ENCODE peak calls at places on chromosomes 7 and 10, in five cellular contexts. One of them, this sample, is unnamed.

GRCh38 chr10:57657164-57657765 is 610.4 kb downstream of the IPMK start:
- DNase-seq in AG10803: peak; percentile 39
- DNase-seq in GM12878: no peak
- DNase-seq in lower lobe of right lung: peak; percentile 44
- DNase-seq in foreskin fibroblast: peak; percentile 19
- DNase-seq in this sample: peak; percentile 83

GRCh38 chr7:3836855-3837254 is 535.8 kb downstream of the SDK1 start:
- DNase-seq in AG10803: no peak
- DNase-seq in GM12878: no peak
- DNase-seq in foreskin fibroblast: no peak
- DNase-seq in lower lobe of right lung: no peak
- DNase-seq in this sample: no peak

GRCh38 chr7:87156709-87157108 is 4.5 kb downstream of the DMTF1 start:
- DNase-seq in AG10803: no peak
- DNase-seq in GM12878: no peak
- DNase-seq in foreskin fibroblast: no peak
- DNase-seq in lower lobe of right lung: no peak
- DNase-seq in this sample: no peak

GRCh38 chr7:13050703-13051102 is 363.3 kb downstream of the ARL4A start:
- DNase-seq in foreskin fibroblast: peak; percentile 37
- DNase-seq in lower lobe of right lung: no peak
- DNase-seq in GM12878: no peak
- DNase-seq in AG10803: peak; percentile 53
- DNase-seq in this sample: peak; percentile 91

GRCh38 chr10:14837003-14837755 is 658 bp downstream of the CDNF start:
- DNase-seq in AG10803: no peak
- DNase-seq in foreskin fibroblast: no peak
- DNase-seq in GM12878: no peak
- DNase-seq in lower lobe of right lung: no peak
- DNase-seq in this sample: peak; percentile 64

GRCh38 chr10:126839094-126839761 is 66.0 kb upstream of the DOCK1 start:
- DNase-seq in lower lobe of right lung: peak; percentile 63
- DNase-seq in GM12878: no peak
- DNase-seq in foreskin fibroblast: no peak
- DNase-seq in AG10803: no peak
- DNase-seq in this sample: no peak

GRCh38 chr10:129719889-129720590 is 244.0 kb downstream of the EBF3 start:
- DNase-seq in GM12878: no peak
- DNase-seq in foreskin fibroblast: no peak
- DNase-seq in AG10803: no peak
- DNase-seq in lower lobe of right lung: no peak
- DNase-seq in this sample: no peak

GRCh38 chr10:29921071-29921446 is 138.3 kb downstream of the JCAD start:
- DNase-seq in foreskin fibroblast: no peak
- DNase-seq in GM12878: no peak
- DNase-seq in lower lobe of right lung: no peak
- DNase-seq in AG10803: no peak
- DNase-seq in this sample: no peak

GRCh38 chr7:16982640-16983103 is 100.9 kb upstream of the AGR3 start:
- DNase-seq in AG10803: peak; percentile 61
- DNase-seq in foreskin fibroblast: no peak
- DNase-seq in lower lobe of right lung: no peak
- DNase-seq in GM12878: no peak
- DNase-seq in this sample: peak; percentile 81

GRCh38 chr7:25877802-25878789 is 273.9 kb upstream of the NFE2L3 start:
- DNase-seq in foreskin fibroblast: no peak
- DNase-seq in GM12878: no peak
- DNase-seq in lower lobe of right lung: no peak
- DNase-seq in AG10803: no peak
- DNase-seq in this sample: no peak

GRCh38 chr10:116866987-116867595 is 17.8 kb downstream of the ENO4 start:
- DNase-seq in GM12878: no peak
- DNase-seq in lower lobe of right lung: no peak
- DNase-seq in foreskin fibroblast: peak; percentile 11
- DNase-seq in AG10803: peak; percentile 47
- DNase-seq in this sample: peak; percentile 53

GRCh38 chr7:127532736-127533135 is 52.7 kb downstream of the GCC1 start:
- DNase-seq in lower lobe of right lung: no peak
- DNase-seq in AG10803: peak; percentile 6
- DNase-seq in GM12878: no peak
- DNase-seq in foreskin fibroblast: no peak
- DNase-seq in this sample: peak; percentile 33

DNA sequence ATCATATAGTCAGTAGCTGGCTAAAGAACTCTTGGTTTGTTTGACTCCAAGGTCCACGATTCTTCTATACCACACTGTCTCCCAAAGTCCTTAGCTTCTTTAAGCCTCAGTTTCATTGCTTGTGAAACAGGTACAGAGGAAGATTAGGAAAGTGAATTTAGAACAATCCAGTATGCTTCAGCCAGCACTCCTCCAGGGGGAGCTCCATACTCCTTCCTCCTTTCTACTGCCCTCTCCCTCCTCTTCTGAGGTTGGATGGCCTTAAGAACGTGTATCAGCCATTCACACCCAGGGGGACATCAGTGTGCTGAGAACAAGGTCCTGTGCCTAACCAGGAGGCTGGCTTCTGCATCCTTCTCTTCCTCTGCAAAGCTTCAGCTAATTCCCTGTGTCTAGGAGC is 54.8 kb upstream of the CALD1 start:
- DNase-seq in GM12878: peak; percentile 11
- DNase-seq in lower lobe of right lung: no peak
- DNase-seq in foreskin fibroblast: no peak
- DNase-seq in AG10803: peak; percentile 62
- DNase-seq in this sample: peak; percentile 75
- TF ChIP-seq CTCF in GM12878: peak; percentile 52
- TF ChIP-seq CTCF in lower lobe of right lung: peak; percentile 29
- TF ChIP-seq CTCF in foreskin fibroblast: peak; percentile 68
- TF ChIP-seq CTCF in AG10803: peak; percentile 68
- TF ChIP-seq CTCF in this sample: peak; percentile 82

DNA sequence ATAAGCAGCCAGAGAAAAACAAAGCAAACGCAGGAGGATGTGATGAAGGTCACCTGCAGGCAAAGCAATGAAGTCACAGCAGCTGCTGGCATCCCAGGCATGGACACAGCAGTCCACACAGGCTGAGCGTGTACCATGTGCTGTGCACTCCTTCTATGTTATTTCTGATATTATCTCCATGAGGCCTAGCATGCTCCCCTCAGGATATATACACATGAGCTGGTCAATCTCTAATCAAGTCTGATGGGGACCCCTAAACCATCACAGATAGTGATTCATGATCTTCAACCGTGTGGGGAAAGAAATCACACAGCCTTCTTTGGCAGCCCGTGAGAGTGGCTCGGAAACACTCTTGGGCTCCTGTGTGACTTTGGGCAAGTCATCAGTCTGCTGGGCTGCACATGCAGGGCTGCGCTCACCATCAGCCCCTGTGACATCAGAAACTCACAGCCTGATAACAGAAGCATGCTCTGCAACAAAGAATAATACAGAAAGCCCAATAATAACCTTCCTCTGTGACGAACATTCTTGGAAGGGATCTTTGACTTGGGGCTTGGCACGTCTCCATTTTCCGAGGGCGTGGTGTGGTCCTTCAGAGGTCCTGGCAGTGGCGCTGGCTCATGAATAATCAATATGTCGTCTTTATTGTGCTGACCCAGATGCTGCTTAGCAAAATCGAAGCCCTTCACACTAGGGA is 83.0 kb upstream of the ATP6V0A4 start:
- DNase-seq in AG10803: peak; percentile 69
- DNase-seq in GM12878: no peak
- DNase-seq in lower lobe of right lung: no peak
- DNase-seq in foreskin fibroblast: no peak
- DNase-seq in this sample: no peak
- H3K4me3 ChIP-seq in AG10803: no peak overlapping the region
- H3K4me3 ChIP-seq in GM12878: no peak overlapping the region
- H3K4me3 ChIP-seq in lower lobe of right lung: no peak overlapping the region
- H3K4me3 ChIP-seq in foreskin fibroblast: no peak overlapping the region
- H3K4me3 ChIP-seq in this sample: no peak overlapping the region

GRCh38 chr7:134645478-134645877 is 1.2 kb upstream of the BPGM start:
- DNase-seq in foreskin fibroblast: no peak
- DNase-seq in AG10803: no peak
- DNase-seq in lower lobe of right lung: no peak
- DNase-seq in GM12878: no peak
- DNase-seq in this sample: no peak

GRCh38 chr7:134645935-134646334 is 718 bp upstream of the BPGM start:
- DNase-seq in lower lobe of right lung: no peak
- DNase-seq in foreskin fibroblast: no peak
- DNase-seq in AG10803: peak; percentile 41
- DNase-seq in GM12878: no peak
- DNase-seq in this sample: peak; percentile 57

GRCh38 chr7:134649231-134649775 is 2.6 kb downstream of the BPGM start:
- DNase-seq in lower lobe of right lung: no peak
- DNase-seq in AG10803: peak; percentile 55
- DNase-seq in GM12878: no peak
- DNase-seq in foreskin fibroblast: no peak
- DNase-seq in this sample: peak; percentile 56

GRCh38 chr7:134648456-134648855 is 1.8 kb downstream of the BPGM start:
- DNase-seq in foreskin fibroblast: no peak
- DNase-seq in AG10803: no peak
- DNase-seq in lower lobe of right lung: no peak
- DNase-seq in GM12878: no peak
- DNase-seq in this sample: no peak

GRCh38 chr7:134646425-134647305 is at the start of gene BPGM:
- DNase-seq in AG10803: peak; percentile 100
- DNase-seq in foreskin fibroblast: peak; percentile 100
- DNase-seq in GM12878: peak; percentile 100
- DNase-seq in lower lobe of right lung: peak; percentile 95
- DNase-seq in this sample: peak; percentile 100
- TF ChIP-seq CTCF in AG10803: peak; percentile 48
- TF ChIP-seq CTCF in foreskin fibroblast: no peak
- TF ChIP-seq CTCF in GM12878: peak; percentile 48
- TF ChIP-seq CTCF in lower lobe of right lung: peak; percentile 24
- TF ChIP-seq CTCF in this sample: peak; percentile 26

GRCh38 chr10:11536256-11536655 is 75.2 kb downstream of the USP6NL start:
- DNase-seq in AG10803: no peak
- DNase-seq in lower lobe of right lung: no peak
- DNase-seq in GM12878: no peak
- DNase-seq in foreskin fibroblast: no peak
- DNase-seq in this sample: no peak
- H3K4me3 ChIP-seq in AG10803: no peak overlapping the region
- H3K4me3 ChIP-seq in lower lobe of right lung: no peak overlapping the region
- H3K4me3 ChIP-seq in GM12878: no peak overlapping the region
- H3K4me3 ChIP-seq in foreskin fibroblast: no peak overlapping the region
- H3K4me3 ChIP-seq in this sample: no peak overlapping the region

GRCh38 chr10:67476201-67476600 is 219.8 kb downstream of the CTNNA3 start:
- DNase-seq in AG10803: no peak
- DNase-seq in GM12878: no peak
- DNase-seq in lower lobe of right lung: no peak
- DNase-seq in foreskin fibroblast: no peak
- DNase-seq in this sample: no peak
- TF ChIP-seq CTCF in AG10803: no peak
- TF ChIP-seq CTCF in GM12878: no peak
- TF ChIP-seq CTCF in lower lobe of right lung: no peak
- TF ChIP-seq CTCF in foreskin fibroblast: no peak
- TF ChIP-seq CTCF in this sample: no peak

GRCh38 chr7:65489260-65489767 is 115.7 kb downstream of the ZNF92 start:
- DNase-seq in foreskin fibroblast: no peak
- DNase-seq in GM12878: no peak
- DNase-seq in lower lobe of right lung: no peak
- DNase-seq in AG10803: no peak
- DNase-seq in this sample: no peak
- H3K4me3 ChIP-seq in foreskin fibroblast: no peak overlapping the region
- H3K4me3 ChIP-seq in GM12878: no peak overlapping the region
- H3K4me3 ChIP-seq in lower lobe of right lung: no peak overlapping the region
- H3K4me3 ChIP-seq in AG10803: no peak overlapping the region
- H3K4me3 ChIP-seq in this sample: no peak overlapping the region

GRCh38 chr10:115047705-115048104 is 45.5 kb upstream of the ATRNL1 start:
- DNase-seq in AG10803: no peak
- DNase-seq in lower lobe of right lung: no peak
- DNase-seq in foreskin fibroblast: no peak
- DNase-seq in GM12878: no peak
- DNase-seq in this sample: no peak

GRCh38 chr10:115051216-115051615 is 41.9 kb upstream of the ATRNL1 start:
- DNase-seq in GM12878: no peak
- DNase-seq in foreskin fibroblast: no peak
- DNase-seq in AG10803: no peak
- DNase-seq in lower lobe of right lung: no peak
- DNase-seq in this sample: peak; percentile 30

GRCh38 chr10:115049957-115050356 is 43.2 kb upstream of the ATRNL1 start:
- DNase-seq in lower lobe of right lung: no peak
- DNase-seq in GM12878: no peak
- DNase-seq in AG10803: peak; percentile 26
- DNase-seq in foreskin fibroblast: no peak
- DNase-seq in this sample: peak; percentile 79

GRCh38 chr10:115050375-115050960 is 42.7 kb upstream of the ATRNL1 start:
- DNase-seq in lower lobe of right lung: no peak
- DNase-seq in GM12878: no peak
- DNase-seq in AG10803: no peak
- DNase-seq in foreskin fibroblast: no peak
- DNase-seq in this sample: no peak

GRCh38 chr10:115049318-115049717 is 43.8 kb upstream of the ATRNL1 start:
- DNase-seq in AG10803: no peak
- DNase-seq in lower lobe of right lung: no peak
- DNase-seq in foreskin fibroblast: no peak
- DNase-seq in GM12878: no peak
- DNase-seq in this sample: no peak
- TF ChIP-seq CTCF in AG10803: no peak
- TF ChIP-seq CTCF in lower lobe of right lung: no peak
- TF ChIP-seq CTCF in foreskin fibroblast: no peak
- TF ChIP-seq CTCF in GM12878: no peak
- TF ChIP-seq CTCF in this sample: no peak